ENCODE peak calls at places on chromosome 21, in nine cellular contexts. X, A, N, T, P, Q, D, L and E are unnamed samples.

GRCh38 chr21:15379776-15380175 is 315.0 kb upstream of the NRIP1 start:
- DNase-seq in X (no peak), A (no peak), N (no peak), T (no peak), P (no peak), Q (no peak), D (no peak), L (no peak), E (no peak)

GRCh38 chr21:31897311-31897710 is 24.5 kb downstream of the HUNK start:
- DNase-seq in X (no peak), A (no peak), N (no peak), T (no peak), P (no peak), Q (no peak), D (no peak), L (no peak), E (no peak)

GRCh38 chr21:46356005-46356338 is 32.0 kb downstream of the PCNT start:
- DNase-seq in X (no peak), A (no peak), N (no peak), T (no peak), P (no peak), Q (no peak), D (no peak), L (no peak), E (no peak)

GRCh38 chr21:22791986-22792560 is 1793.9 kb downstream of the NCAM2 start:
- DNase-seq in X (no peak), A (no peak), N (no peak), T (peak), P (no peak), Q (no peak), D (peak), L (no peak), E (no peak)

GRCh38 chr21:45739218-45740087 is 95.9 kb downstream of the PCBP3 start:
- DNase-seq in X (no peak), A (no peak), N (no peak), T (no peak), P (no peak), Q (no peak), D (no peak), L (no peak), E (no peak)

GRCh38 chr21:46284722-46285121 is 689 bp downstream of the MCM3AP start:
- DNase-seq in X (no peak), A (no peak), N (no peak), T (no peak), P (no peak), Q (no peak), D (no peak), L (no peak), E (no peak)

GRCh38 chr21:46060596-46061061 is 37.3 kb upstream of the COL6A2 start:
- DNase-seq in X (peak), A (peak), N (peak), T (no peak), P (peak), Q (peak), D (no peak), L (peak), E (peak)

GRCh38 chr21:43362306-43362927 is 64.5 kb downstream of the SIK1 start:
- DNase-seq in X (no peak), A (peak), N (no peak), T (no peak), P (peak), Q (peak), D (peak), L (peak), E (no peak)

GRCh38 chr21:17488620-17489019 is 24.2 kb upstream of the CXADR start:
- DNase-seq in X (no peak), A (no peak), N (no peak), T (no peak), P (no peak), Q (no peak), D (no peak), L (no peak), E (no peak)

GRCh38 chr21:39048064-39048463 is 135.2 kb downstream of the PSMG1 start:
- DNase-seq in X (peak), A (no peak), N (no peak), T (peak), P (no peak), Q (peak), D (peak), L (no peak), E (no peak)

GRCh38 chr21:44907225-44907965 is 13.3 kb downstream of the ITGB2 start:
- DNase-seq in X (no peak), A (no peak), N (no peak), T (no peak), P (no peak), Q (no peak), D (no peak), L (no peak), E (no peak)

GRCh38 chr21:39314155-39315027 is 959 bp upstream of the BRWD1 start:
- DNase-seq in X (peak), A (peak), N (no peak), T (peak), P (peak), Q (peak), D (no peak), L (peak), E (no peak)

GRCh38 chr21:44082648-44083436 is 24.4 kb upstream of the PWP2 start:
- DNase-seq in X (peak), A (peak), N (no peak), T (peak), P (no peak), Q (no peak), D (no peak), L (no peak), E (no peak)

GRCh38 chr21:44994016-44994365 is 54.2 kb downstream of the SLX9 start:
- DNase-seq in X (no peak), A (no peak), N (no peak), T (no peak), P (no peak), Q (no peak), D (no peak), L (peak), E (no peak)

GRCh38 chr21:28943631-28944030 is 49.0 kb downstream of the LTN1 start:
- DNase-seq in X (no peak), A (no peak), N (no peak), T (no peak), P (no peak), Q (no peak), D (no peak), L (no peak), E (no peak)

GRCh38 chr21:22020221-22020620 is 1022.0 kb downstream of the NCAM2 start:
- DNase-seq in X (no peak), A (no peak), N (no peak), T (no peak), P (no peak), Q (no peak), D (no peak), L (no peak), E (no peak)

GRCh38 chr21:44514746-44515358 is 25.1 kb downstream of the KRTAP10-1 start:
- DNase-seq in X (no peak), A (no peak), N (no peak), T (no peak), P (no peak), Q (no peak), D (no peak), L (no peak), E (no peak)

GRCh38 chr21:45496151-45496967 is 45.9 kb downstream of the SLC19A1 start:
- DNase-seq in X (no peak), A (no peak), N (no peak), T (no peak), P (no peak), Q (no peak), D (no peak), L (no peak), E (no peak)

GRCh38 chr21:15058718-15059316 is 6.0 kb downstream of the NRIP1 start:
- DNase-seq in X (no peak), A (no peak), N (no peak), T (no peak), P (no peak), Q (no peak), D (no peak), L (no peak), E (no peak)

GRCh38 chr21:45167796-45168222 is 93.4 kb downstream of the ADARB1 start:
- DNase-seq in X (no peak), A (no peak), N (no peak), T (no peak), P (no peak), Q (no peak), D (no peak), L (no peak), E (no peak)

GRCh38 chr21:29334717-29335428 is 36.2 kb downstream of the BACH1 start:
- DNase-seq in X (no peak), A (no peak), N (no peak), T (no peak), P (no peak), Q (no peak), D (no peak), L (no peak), E (no peak)

GRCh38 chr21:29022141-29022540 is 2.3 kb upstream of the USP16 start:
- DNase-seq in X (no peak), A (no peak), N (no peak), T (no peak), P (no peak), Q (no peak), D (no peak), L (no peak), E (no peak)

GRCh38 chr21:44085491-44086321 is 21.5 kb upstream of the PWP2 start:
- DNase-seq in X (no peak), A (no peak), N (no peak), T (no peak), P (no peak), Q (no peak), D (no peak), L (peak), E (no peak)

GRCh38 chr21:15063821-15064575 is 802 bp downstream of the NRIP1 start:
- DNase-seq in X (peak), A (peak), N (no peak), T (peak), P (peak), Q (peak), D (peak), L (peak), E (no peak)

GRCh38 chr21:46457801-46458314 is 833 bp upstream of the DIP2A start:
- DNase-seq in X (no peak), A (peak), N (no peak), T (no peak), P (peak), Q (peak), D (no peak), L (peak), E (no peak)

GRCh38 chr21:23579573-23579972 is 2027.7 kb downstream of the MRPL39 start:
- DNase-seq in X (no peak), A (no peak), N (no peak), T (no peak), P (no peak), Q (no peak), D (no peak), L (no peak), E (no peak)

GRCh38 chr21:32424674-32425073 is 12.2 kb downstream of the EVA1C start:
- DNase-seq in X (no peak), A (no peak), N (no peak), T (no peak), P (no peak), Q (no peak), D (no peak), L (no peak), E (no peak)

GRCh38 chr21:33109574-33110339 is 39.8 kb downstream of the OLIG1 start:
- DNase-seq in X (no peak), A (no peak), N (no peak), T (peak), P (no peak), Q (no peak), D (peak), L (no peak), E (no peak)

GRCh38 chr21:32351428-32351827 is 41.4 kb downstream of the URB1 start:
- DNase-seq in X (no peak), A (peak), N (no peak), T (no peak), P (no peak), Q (no peak), D (no peak), L (no peak), E (no peak)

GRCh38 chr21:28960245-28960644 is 32.4 kb downstream of the LTN1 start:
- DNase-seq in X (no peak), A (no peak), N (no peak), T (no peak), P (no peak), Q (no peak), D (no peak), L (no peak), E (no peak)

GRCh38 chr21:39610705-39611104 is 2.0 kb upstream of the B3GALT5 start:
- DNase-seq in X (no peak), A (no peak), N (no peak), T (peak), P (no peak), Q (no peak), D (no peak), L (no peak), E (no peak)

GRCh38 chr21:14947613-14948160 is 117.1 kb downstream of the NRIP1 start:
- DNase-seq in X (no peak), A (no peak), N (no peak), T (no peak), P (no peak), Q (no peak), D (no peak), L (no peak), E (no peak)

GRCh38 chr21:45266518-45267389 is 20.9 kb downstream of the POFUT2 start:
- DNase-seq in X (no peak), A (no peak), N (no peak), T (no peak), P (peak), Q (no peak), D (no peak), L (no peak), E (no peak)

GRCh38 chr21:25323356-25323949 is 283.8 kb downstream of the MRPL39 start:
- DNase-seq in X (no peak), A (no peak), N (no peak), T (no peak), P (no peak), Q (no peak), D (no peak), L (no peak), E (no peak)

GRCh38 chr21:39673736-39674135 is 61.0 kb downstream of the B3GALT5 start:
- DNase-seq in X (no peak), A (no peak), N (no peak), T (no peak), P (no peak), Q (no peak), D (no peak), L (no peak), E (no peak)

GRCh38 chr21:31480228-31480627 is 136.2 kb upstream of the TIAM1 start:
- DNase-seq in X (no peak), A (no peak), N (no peak), T (no peak), P (no peak), Q (no peak), D (no peak), L (no peak), E (no peak)

GRCh38 chr21:25944672-25945213 is 210.0 kb downstream of the GABPA start:
- DNase-seq in X (no peak), A (no peak), N (no peak), T (no peak), P (no peak), Q (no peak), D (no peak), L (no peak), E (no peak)

GRCh38 chr21:26958792-26959191 is 8.1 kb downstream of the ADAMTS5 start:
- DNase-seq in X (no peak), A (no peak), N (no peak), T (no peak), P (no peak), Q (no peak), D (no peak), L (no peak), E (no peak)

GRCh38 chr21:26964379-26964778 is 2.5 kb downstream of the ADAMTS5 start:
- DNase-seq in X (no peak), A (peak), N (no peak), T (no peak), P (peak), Q (peak), D (no peak), L (peak), E (no peak)

GRCh38 chr21:26962516-26963305 is 4.2 kb downstream of the ADAMTS5 start:
- DNase-seq in X (no peak), A (no peak), N (no peak), T (no peak), P (no peak), Q (no peak), D (no peak), L (no peak), E (no peak)

GRCh38 chr21:26965091-26965566 is 1.8 kb downstream of the ADAMTS5 start:
- DNase-seq in X (no peak), A (no peak), N (no peak), T (no peak), P (no peak), Q (no peak), D (no peak), L (no peak), E (no peak)

DNA sequence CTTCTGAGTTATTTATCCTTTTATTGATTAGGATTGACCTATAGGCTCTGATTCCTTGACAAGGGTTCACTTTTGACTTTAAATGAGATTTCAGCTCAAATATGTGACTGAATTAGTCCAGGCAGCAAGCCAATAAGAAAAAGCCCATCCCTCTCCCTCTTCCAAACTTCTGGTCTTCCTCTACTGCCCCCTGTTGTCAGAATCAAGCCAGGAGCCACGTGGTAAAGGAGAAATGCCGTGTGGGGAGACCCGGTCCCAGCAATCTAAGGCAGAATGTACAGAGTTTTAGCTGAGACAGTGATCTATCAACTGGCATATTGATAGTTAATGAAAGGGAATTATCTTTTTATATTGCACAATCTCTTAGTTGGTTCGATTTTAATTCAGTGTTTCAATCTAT is 5.2 kb downstream of the ADAMTS5 start:
- DNase-seq in X (no peak), A (no peak), N (no peak), T (no peak), P (no peak), Q (no peak), D (no peak), L (no peak), E (no peak)
- TF ChIP-seq CTCF in X (no peak), A (no peak), N (no peak), T (no peak), P (no peak), Q (no peak), D (peak), L (peak), E (no peak)

DNA sequence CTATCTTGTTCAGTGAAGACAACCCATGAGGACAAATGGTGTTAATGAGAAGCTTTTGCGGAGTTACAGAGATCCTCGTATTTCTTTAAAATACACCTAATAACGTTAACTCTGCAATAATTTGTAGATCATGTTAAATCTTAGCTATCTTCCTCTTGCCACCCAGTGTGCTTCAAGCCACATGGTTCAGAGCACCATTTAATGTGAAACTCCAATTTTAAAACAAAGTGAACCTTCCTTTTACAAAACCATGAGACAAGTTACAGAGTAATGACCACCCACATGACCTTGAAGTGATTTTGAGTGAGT is 1.7 kb upstream of the KCNE2 start:
- DNase-seq in X (no peak), A (no peak), N (no peak), T (no peak), P (no peak), Q (no peak), D (no peak), L (no peak), E (no peak)
- TF ChIP-seq CTCF in X (peak), A (no peak), N (no peak), T (no peak), P (no peak), Q (no peak), D (no peak), L (peak), E (no peak)

DNA sequence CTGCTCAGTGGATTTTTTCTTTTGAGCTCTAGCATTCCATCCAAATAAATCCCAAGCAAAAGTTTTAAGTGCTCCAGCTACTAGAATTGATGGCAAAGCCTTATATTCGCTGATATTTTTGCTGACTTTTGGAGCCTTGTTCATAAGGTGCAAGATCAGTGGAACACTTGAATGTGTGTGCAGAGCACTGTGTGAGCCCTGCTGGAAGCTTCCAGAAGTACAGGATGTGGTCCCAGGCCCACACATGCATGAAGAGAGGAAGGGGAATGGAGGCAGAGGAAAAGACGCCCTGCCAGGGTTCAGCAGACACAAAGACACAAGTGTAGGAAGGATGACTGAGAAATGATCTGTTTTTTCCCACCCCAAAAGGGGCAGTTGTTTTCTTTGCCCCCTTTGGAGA is 169.4 kb downstream of the KCNJ6 start:
- DNase-seq in X (no peak), A (no peak), N (no peak), T (no peak), P (no peak), Q (no peak), D (no peak), L (no peak), E (no peak)
- TF ChIP-seq CTCF in X (no peak), A (no peak), N (no peak), T (no peak), P (no peak), Q (no peak), D (peak), L (peak), E (no peak)

GRCh38 chr21:30444204-30444603 is 4.1 kb downstream of the KRTAP15-1 start:
- DNase-seq in X (no peak), A (no peak), N (no peak), T (no peak), P (no peak), Q (no peak), D (no peak), L (no peak), E (no peak)
- TF ChIP-seq CTCF in X (no peak), A (peak), N (no peak), T (no peak), P (no peak), Q (no peak), D (no peak), L (peak), E (no peak)

DNA sequence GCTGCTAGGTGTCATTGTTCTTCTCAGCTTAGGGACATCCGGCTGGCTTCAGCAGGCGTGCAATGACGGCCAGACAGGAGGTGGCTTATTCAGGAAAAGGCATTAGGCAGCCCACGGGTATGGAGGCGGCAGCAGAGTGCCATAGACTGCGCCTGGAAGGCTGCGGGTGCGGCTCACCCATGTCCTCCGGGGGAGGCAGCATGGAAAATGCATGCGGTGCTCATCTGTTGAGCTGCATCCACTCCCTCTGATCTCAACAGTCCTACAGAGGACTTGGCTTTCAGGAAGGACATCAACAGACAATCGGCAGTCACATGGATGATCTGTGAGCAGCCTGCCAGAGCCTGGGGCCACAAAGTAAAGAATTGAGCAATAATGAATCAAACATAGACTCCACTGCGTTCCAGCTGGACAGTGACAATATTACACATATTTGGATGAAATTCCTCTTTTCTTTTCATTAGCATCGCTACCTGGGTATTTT is 42.9 kb downstream of the UMODL1 start:
- DNase-seq in X (no peak), A (no peak), N (no peak), T (peak), P (peak), Q (peak), D (no peak), L (no peak), E (no peak)
- TF ChIP-seq CTCF in X (peak), A (no peak), N (no peak), T (no peak), P (peak), Q (no peak), D (peak), L (peak), E (no peak)